ENCODE peak calls at places on chromosomes 4 and X, in nine cellular contexts. X is Peyer's patch, E is heart left ventricle, B is uterus, M is GM12878, P is lower leg skin, J is stomach, D is NB4, H is breast epithelium. Y is an unnamed sample.

GRCh38 chr4:74133786-74134499 is 24.0 kb upstream of the MTHFD2L start:
- DNase-seq in H (peak), D (peak), M (peak), X (peak), P (peak), E (peak), B (peak), J (peak), Y (peak)

GRCh38 chr4:87069037-87069742 is 134.4 kb downstream of the AFF1 start:
- DNase-seq in X (no peak), H (no peak), D (no peak), J (no peak), M (no peak), B (no peak), E (no peak), P (no peak), Y (no peak)

GRCh38 chr4:163808091-163808490 is 313.6 kb downstream of the TMA16 start:
- DNase-seq in D (no peak), M (no peak), E (no peak), H (no peak), B (no peak), X (no peak), J (no peak), P (no peak), Y (no peak)

GRCh38 chr4:48194986-48195773 is 61.1 kb upstream of the TXK start:
- DNase-seq in X (no peak), P (no peak), H (no peak), M (no peak), B (no peak), E (no peak), D (peak), J (no peak), Y (peak)

GRCh38 chr4:2647403-2648158 is 108.6 kb downstream of the TNIP2 start:
- DNase-seq in B (no peak), H (no peak), X (no peak), J (no peak), M (no peak), E (no peak), P (peak), D (no peak), Y (no peak)

GRCh38 chr4:41413670-41414069 is 124.3 kb upstream of the LIMCH1 start:
- DNase-seq in D (peak), B (no peak), P (no peak), X (no peak), J (no peak), E (no peak), H (no peak), M (no peak), Y (no peak)

GRCh38 chr4:153449338-153449737 is 16.8 kb upstream of the TMEM131L start:
- DNase-seq in M (no peak), H (no peak), P (no peak), J (no peak), E (no peak), X (no peak), B (no peak), D (no peak), Y (no peak)

GRCh38 chrX:154327026-154327820 is 31.6 kb downstream of the TKTL1 start:
- DNase-seq in E (no peak), B (no peak), H (no peak), P (no peak), M (no peak), J (no peak), X (peak), D (no peak), Y (no peak)

GRCh38 chr4:74394476-74395136 is 29.7 kb downstream of the EREG start:
- DNase-seq in E (no peak), P (no peak), J (no peak), M (no peak), X (no peak), H (no peak), D (no peak), B (no peak), Y (peak)

GRCh38 chr4:115154826-115155225 is 41.4 kb upstream of the NDST4 start:
- DNase-seq in P (no peak), X (no peak), E (no peak), M (no peak), J (no peak), D (no peak), B (no peak), H (no peak), Y (no peak)

GRCh38 chr4:85543832-85544231 is 68.9 kb downstream of the ARHGAP24 start:
- DNase-seq in B (no peak), H (no peak), M (no peak), J (no peak), X (no peak), E (no peak), D (no peak), P (no peak), Y (no peak)

GRCh38 chr4:38409852-38410251 is 254.1 kb upstream of the KLF3 start:
- DNase-seq in J (no peak), M (no peak), X (no peak), E (no peak), D (no peak), P (no peak), H (no peak), B (no peak), Y (no peak)

GRCh38 chr4:165016971-165017370 is 14.8 kb upstream of the TRIM60 start:
- DNase-seq in X (no peak), E (no peak), D (peak), J (no peak), M (no peak), H (no peak), B (no peak), P (no peak), Y (no peak)

GRCh38 chrX:73768886-73769285 is 205.9 kb downstream of the CHIC1 start:
- DNase-seq in M (no peak), B (no peak), J (no peak), E (no peak), D (no peak), H (no peak), P (no peak), X (no peak), Y (no peak)

GRCh38 chrX:130110379-130111219 is at the start of gene ELF4:
- DNase-seq in B (peak), P (no peak), D (peak), H (no peak), X (peak), J (peak), M (no peak), E (peak), Y (peak)

GRCh38 chrX:130280901-130281300 is 12.2 kb upstream of the ZNF280C start:
- DNase-seq in D (no peak), J (no peak), M (no peak), B (no peak), X (no peak), P (no peak), E (no peak), H (no peak), Y (no peak)

GRCh38 chr4:71288875-71289274 is 49.9 kb upstream of the SLC4A4 start:
- DNase-seq in H (no peak), B (no peak), X (no peak), M (no peak), P (no peak), J (peak), D (no peak), E (no peak), Y (no peak)

GRCh38 chrX:63657821-63658220 is 127.2 kb downstream of the ARHGEF9 start:
- DNase-seq in M (no peak), J (no peak), H (peak), B (peak), X (peak), P (peak), E (peak), D (peak), Y (no peak)

GRCh38 chr4:18105023-18106011 is 83.8 kb upstream of the LCORL start:
- DNase-seq in D (no peak), H (no peak), E (no peak), B (no peak), J (no peak), M (peak), P (no peak), X (no peak), Y (no peak)

GRCh38 chr4:139556071-139556734 is at the start of gene SETD7:
- DNase-seq in X (peak), H (peak), J (peak), E (peak), P (peak), M (no peak), B (peak), D (peak), Y (peak)

GRCh38 chrX:97876697-97877407 is 993.1 kb downstream of the RPA4 start:
- DNase-seq in B (no peak), J (no peak), X (no peak), M (no peak), H (no peak), D (peak), P (no peak), E (no peak), Y (no peak)

GRCh38 chrX:107154787-107155620 is 36.4 kb upstream of the RBM41 start:
- DNase-seq in P (no peak), X (no peak), E (no peak), D (peak), M (no peak), B (no peak), H (no peak), J (no peak), Y (peak)

GRCh38 chr4:154643493-154643892 is 31.0 kb upstream of the FGG start:
- DNase-seq in X (no peak), M (no peak), J (no peak), E (no peak), B (no peak), P (no peak), D (no peak), H (no peak), Y (no peak)

GRCh38 chr4:26257850-26258249 is 63.0 kb upstream of the RBPJ start:
- DNase-seq in J (no peak), P (no peak), X (no peak), H (no peak), B (no peak), E (no peak), M (peak), D (no peak), Y (no peak)

GRCh38 chrX:30973784-30974427 is 84.9 kb upstream of the TAB3 start:
- DNase-seq in J (no peak), E (no peak), B (no peak), P (no peak), H (no peak), X (no peak), M (no peak), D (no peak), Y (peak)

GRCh38 chrX:114787016-114787415 is 203.1 kb downstream of the HTR2C start:
- DNase-seq in D (no peak), P (no peak), H (no peak), B (no peak), M (no peak), E (no peak), X (no peak), J (no peak), Y (no peak)

GRCh38 chr4:177441803-177442622 is at the start of gene AGA:
- DNase-seq in D (peak), E (peak), B (peak), X (peak), J (peak), P (peak), M (peak), H (peak), Y (peak)

GRCh38 chrX:40147399-40148188 is 49.8 kb upstream of the BCOR start:
- DNase-seq in H (no peak), X (no peak), P (no peak), B (no peak), E (no peak), J (no peak), D (no peak), M (no peak), Y (no peak)

GRCh38 chr4:103137446-103137827 is 37.8 kb upstream of the BDH2 start:
- DNase-seq in J (no peak), D (no peak), B (no peak), X (no peak), H (no peak), E (no peak), P (no peak), M (no peak), Y (no peak)

GRCh38 chr4:176769519-176769918 is 23.2 kb downstream of the VEGFC start:
- DNase-seq in M (no peak), H (no peak), P (no peak), X (no peak), J (no peak), D (no peak), B (no peak), E (no peak), Y (no peak)

GRCh38 chr4:70601422-70602039 is 9.5 kb downstream of the AMBN start:
- DNase-seq in H (no peak), X (peak), J (peak), B (peak), E (no peak), D (peak), P (no peak), M (peak), Y (peak)

GRCh38 chr4:25031077-25031606 is 396 bp upstream of the LGI2 start:
- DNase-seq in H (no peak), E (peak), X (no peak), P (no peak), B (peak), J (no peak), D (peak), M (no peak), Y (no peak)

GRCh38 chr4:100805547-100805946 is 287.7 kb upstream of the EMCN start:
- DNase-seq in P (no peak), E (no peak), X (no peak), D (no peak), H (no peak), M (no peak), B (no peak), J (no peak), Y (no peak)

GRCh38 chr4:8289151-8289750 is 19.7 kb downstream of the HTRA3 start:
- DNase-seq in M (no peak), B (peak), X (no peak), D (no peak), E (no peak), J (no peak), P (peak), H (no peak), Y (no peak)

GRCh38 chr4:144580421-144580820 is 65.5 kb upstream of the HHIP start:
- DNase-seq in H (no peak), D (no peak), B (no peak), M (no peak), X (no peak), P (no peak), E (no peak), J (no peak), Y (no peak)

GRCh38 chrX:111447298-111447697 is 35.3 kb upstream of the DCX start:
- DNase-seq in X (no peak), M (no peak), H (no peak), D (peak), E (no peak), J (no peak), P (no peak), B (no peak), Y (peak)

GRCh38 chrX:49070988-49071387 is 2.8 kb downstream of the PRAF2 start:
- DNase-seq in J (no peak), P (no peak), H (no peak), X (no peak), E (no peak), B (no peak), D (no peak), M (no peak), Y (no peak)

GRCh38 chrX:49071877-49072711 is 1.7 kb downstream of the PRAF2 start:
- DNase-seq in X (no peak), E (peak), H (peak), M (no peak), P (no peak), B (peak), D (no peak), J (peak), Y (peak)

GRCh38 chrX:49075347-49075746 is 1.5 kb upstream of the PRAF2 start:
- DNase-seq in H (no peak), D (peak), J (no peak), M (no peak), B (no peak), X (no peak), P (no peak), E (no peak), Y (peak)

GRCh38 chrX:49072712-49073095 is 1.1 kb downstream of the PRAF2 start:
- DNase-seq in P (no peak), E (no peak), M (no peak), B (no peak), D (no peak), X (no peak), H (no peak), J (no peak), Y (no peak)

DNA sequence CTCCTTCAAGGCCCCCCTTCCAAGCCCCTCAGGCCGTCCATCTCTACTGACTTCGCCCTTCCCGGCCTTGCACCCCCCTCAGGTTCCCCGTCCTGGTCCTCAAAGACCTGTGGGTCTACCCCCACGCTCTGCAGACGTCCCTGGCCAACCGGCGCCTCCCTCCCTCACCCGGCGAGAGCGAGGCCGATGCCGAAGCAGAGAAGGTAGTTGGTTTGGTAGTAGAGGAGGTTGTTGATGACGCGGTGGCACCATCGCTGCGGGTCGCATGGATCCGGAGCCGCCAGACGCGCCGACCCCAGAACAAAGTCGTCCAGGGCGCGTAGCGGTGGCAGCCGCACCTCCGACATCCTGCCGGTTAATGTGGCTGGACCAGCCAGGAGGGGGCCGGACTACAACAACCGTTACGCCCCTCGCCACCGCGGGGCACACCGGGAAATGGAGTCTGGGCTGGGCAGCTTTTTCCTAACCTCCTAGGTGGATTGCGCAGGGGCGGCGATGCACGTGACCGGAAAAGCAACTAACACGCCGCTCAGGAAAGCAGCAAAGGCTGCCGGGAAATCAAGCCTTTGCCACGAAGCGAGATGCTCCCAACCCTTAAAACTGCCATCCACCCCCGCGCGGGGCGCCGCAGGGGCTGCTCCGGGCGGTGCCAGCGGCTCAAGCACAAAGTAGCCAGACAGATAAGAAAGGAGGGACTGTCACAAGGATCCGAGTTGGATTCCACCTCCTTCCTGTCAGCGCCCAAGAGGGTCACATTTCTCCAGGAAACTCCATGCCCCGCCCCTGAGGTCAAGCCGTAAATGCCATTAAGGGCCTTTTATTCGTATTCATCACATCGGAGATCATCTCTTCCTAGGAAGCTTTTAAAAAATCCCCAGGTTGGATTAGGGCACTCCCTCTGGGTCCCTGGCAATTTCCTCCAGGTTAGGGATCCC is at the start of gene PRAF2:
- DNase-seq in X (peak), E (peak), H (peak), B (peak), P (peak), D (peak), J (peak), M (peak), Y (peak)
- TF ChIP-seq POLR2A in X (peak), E (peak), H (no peak), B (peak), P (no peak), D (no peak), J (no peak), M (peak), Y (peak)

DNA sequence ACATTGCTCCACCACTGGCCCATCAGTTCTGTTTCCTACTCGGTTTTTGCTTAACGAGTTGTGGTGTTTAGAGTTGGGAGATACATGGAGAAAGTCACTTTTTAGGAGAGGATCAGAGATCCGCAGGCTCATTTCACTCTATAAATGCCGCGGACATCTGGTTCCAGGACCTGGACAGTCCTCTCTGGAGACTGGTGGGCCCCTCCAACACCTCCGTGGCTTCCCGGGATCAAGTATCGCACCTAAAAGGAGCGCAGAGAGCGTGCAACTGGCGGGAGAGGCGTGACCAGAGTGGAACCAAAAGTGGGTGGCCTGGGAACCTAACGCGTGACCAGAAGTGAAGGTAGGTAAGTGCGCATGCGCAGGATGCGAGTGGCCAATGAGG is 9.9 kb upstream of the CLTRN start:
- DNase-seq in E (peak), D (peak), J (peak), B (peak), X (peak), P (peak), M (peak), H (peak), Y (no peak)
- TF ChIP-seq POLR2A in E (no peak), D (no peak), J (no peak), B (no peak), X (peak), P (no peak), M (no peak), H (no peak), Y (no peak)

GRCh38 chrX:41275661-41276609 is 58.0 kb upstream of the DDX3X start:
- DNase-seq in J (peak), D (peak), H (peak), X (peak), P (peak), B (peak), E (peak), M (no peak), Y (peak)
- TF ChIP-seq POLR2A in J (no peak), D (no peak), H (no peak), X (no peak), P (no peak), B (no peak), E (no peak), M (peak), Y (no peak)

GRCh38 chrX:136196691-136197155 is 49.4 kb downstream of the FHL1 start:
- DNase-seq in E (no peak), X (no peak), B (no peak), P (no peak), M (no peak), J (no peak), H (no peak), D (no peak), Y (no peak)
- TF ChIP-seq POLR2A in E (peak), X (no peak), B (no peak), P (no peak), M (no peak), J (no peak), H (no peak), D (no peak), Y (no peak)

DNA sequence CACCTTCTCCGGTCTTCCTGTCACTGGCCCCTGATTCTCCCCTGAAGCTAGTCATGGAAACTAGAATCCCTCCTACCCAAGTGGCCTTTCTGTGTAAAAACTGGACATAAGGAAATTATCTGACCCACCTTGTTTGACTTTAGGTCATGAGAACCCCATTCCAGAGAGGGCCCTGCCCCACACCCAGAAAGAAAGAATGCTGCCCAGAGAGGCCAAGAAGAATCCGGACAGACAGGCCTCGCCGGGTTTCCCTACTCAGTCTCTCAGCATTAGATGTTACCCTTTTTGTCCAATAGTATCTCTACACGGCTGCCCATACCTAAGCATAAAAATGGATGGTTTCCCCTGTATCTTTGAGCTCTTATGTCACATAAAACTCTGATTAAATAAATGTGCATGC is 83.3 kb upstream of the HELT start:
- DNase-seq in H (no peak), E (no peak), D (no peak), B (no peak), P (no peak), M (no peak), X (no peak), J (no peak), Y (no peak)
- TF ChIP-seq POLR2A in H (no peak), E (no peak), D (no peak), B (no peak), P (no peak), M (no peak), X (no peak), J (no peak), Y (no peak)

Y was measured in erythroblast.